ENCODE peak calls at places on chromosomes 7 and 10, in ten cellular contexts. R is ovary, Y is SK-N-SH, G is A549, P is sigmoid colon, S is K562, C is stomach, X is H1, F is transverse colon, I is upper lobe of left lung. Q is an unnamed sample.

GRCh38 chr7:106613861-106614560 is 46.9 kb downstream of the CCDC71L start:
- DNase-seq in R (no peak), Y (no peak), G (no peak), P (no peak), S (no peak), C (no peak), X (no peak), F (no peak), I (no peak), Q (no peak)

GRCh38 chr7:14233026-14233897 is 243.8 kb upstream of the ETV1 start:
- DNase-seq in R (no peak), Y (no peak), G (no peak), P (no peak), S (no peak), C (no peak), X (no peak), F (no peak), I (no peak), Q (no peak)

GRCh38 chr7:33534830-33535229 is 370.5 kb upstream of the BMPER start:
- DNase-seq in R (no peak), Y (no peak), G (no peak), P (no peak), S (no peak), C (no peak), X (no peak), F (no peak), I (no peak), Q (no peak)

GRCh38 chr7:125899577-125899976 is 970.0 kb upstream of the POT1 start:
- DNase-seq in R (no peak), Y (no peak), G (no peak), P (no peak), S (no peak), C (no peak), X (no peak), F (no peak), I (no peak), Q (no peak)

GRCh38 chr7:34430456-34430855 is 227.6 kb upstream of the NPSR1 start:
- DNase-seq in R (no peak), Y (peak; percentile 23), G (peak; percentile 30), P (no peak), S (no peak), C (no peak), X (no peak), F (no peak), I (no peak), Q (no peak)

GRCh38 chr7:25098096-25099046 is 26.7 kb downstream of the CYCS start:
- DNase-seq in R (peak; percentile 46), Y (peak; percentile 80), G (peak; percentile 81), P (no peak), S (peak; percentile 69), C (peak; percentile 64), X (peak; percentile 15), F (peak; percentile 57), I (no peak), Q (no peak)

GRCh38 chr10:63700209-63700934 is 179.2 kb downstream of the REEP3 start:
- DNase-seq in R (no peak), Y (no peak), G (peak; percentile 73), P (no peak), S (no peak), C (no peak), X (no peak), F (no peak), I (no peak), Q (no peak)

GRCh38 chr7:37943905-37944736 is 23.7 kb downstream of the EPDR1 start:
- DNase-seq in R (peak; percentile 39), Y (no peak), G (no peak), P (no peak), S (no peak), C (no peak), X (no peak), F (no peak), I (peak; percentile 6), Q (no peak)

GRCh38 chr10:119670717-119671116 is 19.5 kb downstream of the BAG3 start:
- DNase-seq in R (no peak), Y (no peak), G (no peak), P (no peak), S (no peak), C (no peak), X (no peak), F (no peak), I (no peak), Q (no peak)

GRCh38 chr10:78454123-78454645 is 420.5 kb downstream of the RPS24 start:
- DNase-seq in R (no peak), Y (no peak), G (no peak), P (no peak), S (no peak), C (no peak), X (no peak), F (no peak), I (no peak), Q (no peak)

GRCh38 chr7:132393789-132394261 is 182.4 kb downstream of the PLXNA4 start:
- DNase-seq in R (peak; percentile 66), Y (peak; percentile 55), G (no peak), P (peak; percentile 84), S (no peak), C (peak; percentile 60), X (no peak), F (no peak), I (no peak), Q (no peak)

GRCh38 chr7:97971120-97971989 is 18.6 kb downstream of the OCM2 start:
- DNase-seq in R (no peak), Y (peak; percentile 55), G (peak; percentile 57), P (no peak), S (peak; percentile 35), C (no peak), X (no peak), F (peak; percentile 16), I (no peak), Q (no peak)

GRCh38 chr10:119455609-119456434 is 86.7 kb downstream of the RGS10 start:
- DNase-seq in R (no peak), Y (no peak), G (no peak), P (no peak), S (no peak), C (no peak), X (no peak), F (no peak), I (no peak), Q (no peak)

GRCh38 chr10:7813481-7813880 is 4.8 kb upstream of the TAF3 start:
- DNase-seq in R (no peak), Y (no peak), G (no peak), P (no peak), S (peak; percentile 21), C (no peak), X (no peak), F (no peak), I (no peak), Q (no peak)

GRCh38 chr7:47765373-47765979 is 182.8 kb downstream of the PKD1L1 start:
- DNase-seq in R (no peak), Y (no peak), G (no peak), P (no peak), S (no peak), C (no peak), X (no peak), F (no peak), I (no peak), Q (no peak)

GRCh38 chr10:69861251-69862240 is 59.8 kb downstream of the COL13A1 start:
- DNase-seq in R (no peak), Y (no peak), G (peak; percentile 59), P (no peak), S (no peak), C (no peak), X (no peak), F (no peak), I (no peak), Q (no peak)

DNA sequence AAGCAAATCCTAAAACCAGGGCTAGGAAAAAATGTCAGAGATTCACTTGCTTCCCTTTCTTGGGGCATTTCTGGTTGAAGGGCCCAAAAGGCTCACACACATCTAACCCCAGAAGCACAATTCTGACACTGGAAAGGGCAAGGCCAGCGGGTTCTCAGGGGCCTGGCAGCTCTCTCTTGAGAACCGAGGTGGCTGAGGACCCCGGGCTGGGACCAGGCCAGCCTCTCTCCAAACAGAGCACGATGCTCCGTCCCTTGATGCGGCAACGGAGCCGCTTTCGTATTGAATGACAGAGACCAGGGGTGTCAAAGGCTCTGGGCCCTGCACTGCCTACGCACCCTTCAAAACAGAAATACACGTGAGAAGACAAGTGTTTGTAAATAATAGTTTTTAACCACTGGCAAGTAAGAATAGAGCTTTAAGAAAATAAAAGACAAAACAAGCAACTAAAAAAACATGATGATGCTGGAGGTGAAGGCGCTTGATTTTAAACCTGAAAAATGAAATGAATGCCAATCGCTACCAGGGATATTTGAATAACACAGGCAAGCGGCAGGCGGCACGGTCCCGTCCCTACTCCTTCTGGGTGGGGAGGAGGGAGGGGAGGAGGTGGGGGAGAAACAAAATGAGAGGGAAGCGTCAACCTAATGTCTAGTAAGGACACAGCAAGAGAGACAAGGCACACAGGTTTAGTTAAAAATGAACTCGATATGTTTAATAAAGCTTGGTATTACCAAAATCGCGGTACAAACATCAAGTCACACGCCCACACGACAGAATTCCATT is 68.0 kb downstream of the SLC29A4 start:
- DNase-seq in R (no peak), Y (no peak), G (no peak), P (no peak), S (no peak), C (no peak), X (no peak), F (no peak), I (no peak), Q (no peak)
- TF ChIP-seq EP300 in R (no peak), Y (no peak), G (no peak), P (no peak), S (no peak), C (no peak), X (no peak), F (no peak), I (no peak), Q (no peak)

GRCh38 chr7:49812534-49812933 is 39.1 kb downstream of the VWC2 start:
- DNase-seq in R (no peak), Y (no peak), G (no peak), P (no peak), S (no peak), C (no peak), X (no peak), F (no peak), I (no peak), Q (no peak)
- TF ChIP-seq EP300 in R (no peak), Y (no peak), G (no peak), P (no peak), S (no peak), C (no peak), X (no peak), F (no peak), I (no peak), Q (no peak)

GRCh38 chr10:83179371-83179770 is 959.9 kb upstream of the GHITM start:
- DNase-seq in R (no peak), Y (no peak), G (no peak), P (no peak), S (no peak), C (no peak), X (no peak), F (no peak), I (no peak), Q (no peak)
- TF ChIP-seq EP300 in R (no peak), Y (no peak), G (no peak), P (no peak), S (no peak), C (no peak), X (no peak), F (no peak), I (no peak), Q (no peak)

DNA sequence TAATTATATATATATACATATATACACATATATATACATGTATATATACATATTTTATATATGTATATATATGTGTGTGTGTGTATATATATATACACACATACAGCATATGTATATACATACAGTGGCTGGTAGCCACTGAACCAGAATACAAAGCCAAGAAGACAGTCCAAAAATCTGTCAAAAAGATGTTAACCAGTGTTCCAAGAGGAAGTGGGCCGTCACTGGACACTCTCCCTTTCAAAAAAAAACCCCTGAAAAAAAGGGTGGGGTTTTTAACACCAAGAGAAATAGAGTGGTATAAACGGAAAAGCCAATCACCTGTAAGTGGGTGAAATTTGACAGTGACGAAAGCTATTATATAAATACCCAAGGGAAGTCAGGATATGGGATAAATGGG is 31.1 kb upstream of the C1GALT1 start:
- DNase-seq in R (no peak), Y (peak; percentile 27), G (no peak), P (no peak), S (no peak), C (no peak), X (no peak), F (no peak), I (no peak), Q (no peak)
- TF ChIP-seq EP300 in R (no peak), Y (no peak), G (no peak), P (no peak), S (no peak), C (no peak), X (no peak), F (no peak), I (no peak), Q (no peak)